ENCODE peak calls at places on chromosomes 2 and 18, in seven cellular contexts. R, V, I, N, Q, A and X are unnamed samples.

GRCh38 chr2:2804528-2804927 is 473.5 kb upstream of the MYT1L start:
- DNase-seq in N (no peak), Q (no peak), A (peak), I (no peak), V (no peak), R (no peak), X (no peak)

GRCh38 chr2:234606906-234607305 is 110.0 kb upstream of the ARL4C start:
- DNase-seq in N (no peak), Q (no peak), A (no peak), I (no peak), R (no peak), V (no peak), X (no peak)

GRCh38 chr18:76491801-76492668 is 3.0 kb downstream of the ZNF516 start:
- DNase-seq in Q (peak), I (peak), A (peak), N (no peak), R (peak), V (peak), X (no peak)

GRCh38 chr2:217899231-217900009 is 103.4 kb downstream of the TNS1 start:
- DNase-seq in A (peak), I (peak), N (peak), V (peak), R (peak), Q (peak), X (peak)

GRCh38 chr2:83160571-83160970 is 1298.5 kb downstream of the SUCLG1 start:
- DNase-seq in V (no peak), Q (no peak), A (no peak), N (no peak), I (no peak), R (no peak), X (no peak)

GRCh38 chr2:27627963-27628766 is 647 bp downstream of the CCDC121 start:
- DNase-seq in A (peak), Q (peak), N (peak), R (no peak), I (peak), V (peak), X (peak)

GRCh38 chr18:49510393-49511115 is 23.5 kb upstream of the C18orf32 start:
- DNase-seq in I (peak), R (peak), N (no peak), A (peak), Q (peak), V (peak), X (no peak)

GRCh38 chr2:69012310-69013122 is 463 bp upstream of the ANTXR1 start:
- DNase-seq in V (peak), N (peak), I (no peak), Q (peak), A (no peak), R (peak), X (peak)

GRCh38 chr2:152585830-152586484 is 131.3 kb downstream of the PRPF40A start:
- DNase-seq in Q (no peak), I (peak), A (no peak), V (peak), R (no peak), N (peak), X (peak)

GRCh38 chr2:73827660-73828388 is 937 bp upstream of the STAMBP start:
- DNase-seq in Q (peak), R (no peak), I (no peak), V (no peak), N (no peak), A (no peak), X (no peak)

GRCh38 chr2:32417659-32418058 is 60.8 kb downstream of the BIRC6 start:
- DNase-seq in I (no peak), R (no peak), A (no peak), Q (no peak), N (no peak), V (no peak), X (no peak)

GRCh38 chr2:60033325-60033724 is 520.1 kb downstream of the BCL11A start:
- DNase-seq in A (no peak), V (no peak), N (no peak), Q (no peak), R (no peak), I (no peak), X (no peak)

GRCh38 chr2:240597054-240597418 is 10.5 kb downstream of the CAPN10 start:
- DNase-seq in V (no peak), N (no peak), R (no peak), I (no peak), A (peak), Q (no peak), X (no peak)

GRCh38 chr2:191636235-191636543 is 41.7 kb upstream of the NABP1 start:
- DNase-seq in A (no peak), R (no peak), N (peak), I (peak), Q (no peak), V (peak), X (peak)

GRCh38 chr18:11728247-11728646 is 39.2 kb downstream of the GNAL start:
- DNase-seq in I (peak), Q (peak), R (no peak), A (peak), N (peak), V (no peak), X (no peak)

GRCh38 chr2:240233891-240234502 is 93.5 kb upstream of the OTOS start:
- DNase-seq in R (no peak), I (no peak), N (no peak), A (no peak), V (no peak), Q (no peak), X (no peak)

GRCh38 chr2:74585406-74586182 is 31.1 kb downstream of the DOK1 start:
- DNase-seq in V (no peak), Q (peak), R (peak), I (peak), N (no peak), A (no peak), X (no peak)

DNA sequence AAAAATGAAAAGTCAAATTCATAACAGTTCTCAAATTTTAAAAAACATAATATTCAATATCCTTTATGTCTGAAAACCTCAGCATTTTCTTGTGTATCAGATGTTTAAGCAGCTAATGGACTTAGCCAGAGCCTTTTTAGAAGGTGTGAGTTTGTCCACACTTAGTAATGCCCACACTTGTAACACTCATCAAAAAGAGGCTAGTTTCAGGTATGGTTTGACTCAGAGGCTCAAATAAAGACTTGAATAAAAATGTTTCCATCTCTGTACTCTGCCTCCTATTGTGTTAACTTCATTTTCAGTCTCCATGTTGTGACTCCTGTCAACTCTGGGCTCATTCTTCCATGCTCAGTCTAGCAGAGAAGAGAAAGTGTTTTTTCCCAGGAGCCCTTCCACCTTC is 311.6 kb downstream of the IRS1 start:
- DNase-seq in I (no peak), A (no peak), V (no peak), R (no peak), N (no peak), Q (no peak), X (no peak)
- H3K4me3 ChIP-seq in I (no peak), A (no peak), V (no peak), R (no peak), N (no peak), Q (no peak), X (no peak)

DNA sequence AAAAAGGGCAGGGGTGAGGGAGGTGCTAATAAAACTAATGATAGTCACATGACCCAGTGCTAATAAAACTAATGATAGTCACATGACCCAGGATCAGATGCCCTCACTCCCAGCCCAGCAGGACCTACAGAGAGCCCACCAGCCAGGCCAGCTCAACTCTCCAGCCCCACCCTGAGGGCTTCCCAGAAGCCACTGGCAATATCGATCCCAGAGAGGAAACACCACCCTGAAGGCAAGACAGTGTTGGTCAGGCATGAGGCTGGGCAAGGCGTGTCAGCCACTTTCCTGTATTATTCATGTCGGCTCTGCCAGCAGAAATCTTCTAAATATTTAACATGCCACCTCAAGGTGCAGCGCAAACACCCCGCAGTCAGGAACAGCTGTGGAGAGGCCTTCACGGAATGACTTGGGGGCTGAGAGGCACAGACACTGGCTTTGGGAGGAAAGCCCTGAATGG is 1.5 kb downstream of the REEP1 start:
- DNase-seq in Q (no peak), R (no peak), I (no peak), A (peak), N (no peak), V (no peak), X (no peak)
- H3K4me3 ChIP-seq in Q (no peak), R (no peak), I (no peak), A (no peak), N (no peak), V (no peak), X (no peak)

GRCh38 chr18:13137041-13137938 is 81.3 kb upstream of the LDLRAD4 start:
- DNase-seq in Q (no peak), N (no peak), V (peak), A (peak), I (peak), R (no peak), X (no peak)
- H3K4me3 ChIP-seq in Q (no peak), N (peak), V (peak), A (peak), I (peak), R (peak), X (peak)

GRCh38 chr2:230719340-230719739 is 6.7 kb downstream of the CAB39 start:
- DNase-seq in I (no peak), Q (no peak), A (no peak), V (no peak), N (no peak), R (no peak), X (no peak)

GRCh38 chr2:230714122-230714453 is 1.4 kb downstream of the CAB39 start:
- DNase-seq in N (peak), R (no peak), I (peak), V (peak), A (no peak), Q (peak), X (peak)

GRCh38 chr2:230715201-230715600 is 2.6 kb downstream of the CAB39 start:
- DNase-seq in N (no peak), A (no peak), V (peak), I (peak), R (no peak), Q (peak), X (no peak)

GRCh38 chr2:230716588-230716987 is 3.9 kb downstream of the CAB39 start:
- DNase-seq in R (no peak), A (no peak), V (no peak), I (no peak), N (no peak), Q (no peak), X (no peak)

DNA sequence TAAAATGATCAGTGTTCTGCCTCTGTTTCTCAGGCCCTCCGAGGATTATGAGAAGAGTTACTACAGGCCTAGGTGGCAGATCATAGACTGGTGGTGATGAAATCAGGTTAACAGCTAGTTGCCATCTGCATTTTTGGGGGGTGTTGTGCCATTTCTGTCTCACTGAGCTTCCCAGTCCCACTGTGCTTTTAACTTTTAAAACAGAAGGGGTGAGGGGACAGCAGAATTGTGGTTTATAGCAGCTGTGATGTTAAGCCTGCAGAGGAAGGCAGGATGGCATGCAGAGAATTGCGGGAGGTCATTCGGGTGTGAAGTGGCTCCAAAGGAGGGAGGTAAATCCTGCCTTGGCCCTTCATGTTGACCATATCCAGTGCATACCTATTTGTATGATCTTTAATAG is 5.0 kb downstream of the CAB39 start:
- DNase-seq in N (no peak), R (no peak), Q (peak), I (no peak), A (peak), V (no peak), X (no peak)
- H3K4me3 ChIP-seq in N (no peak), R (no peak), Q (peak), I (no peak), A (no peak), V (no peak), X (no peak)

GRCh38 chr18:62760403-62760734 is 45.0 kb downstream of the PHLPP1 start:
- DNase-seq in Q (no peak), I (no peak), A (no peak), R (no peak), N (no peak), V (no peak), X (no peak)
- H3K4me3 ChIP-seq in Q (no peak), I (no peak), A (no peak), R (no peak), N (no peak), V (no peak), X (no peak)

DNA sequence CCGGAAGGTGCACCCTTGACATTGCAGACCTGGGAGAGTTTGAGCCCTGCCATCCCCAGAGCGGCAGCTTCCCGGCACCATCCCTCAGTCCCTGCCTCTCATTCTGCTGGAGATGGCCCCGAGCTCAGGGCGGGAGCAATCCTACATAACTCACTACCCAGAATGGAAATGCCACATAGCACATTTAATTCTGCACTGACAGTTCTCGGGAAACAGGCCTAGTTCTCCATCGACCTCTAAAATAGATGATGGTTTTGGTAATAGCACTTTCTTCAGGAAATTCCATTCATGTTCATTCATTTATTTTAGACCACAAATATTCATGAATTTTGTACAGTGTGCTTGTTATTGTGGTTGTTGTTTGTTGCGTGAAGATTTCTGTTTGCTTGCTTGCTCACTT is 92.9 kb upstream of the SLC14A2 start:
- DNase-seq in I (peak), R (no peak), Q (no peak), A (no peak), N (no peak), V (peak), X (no peak)
- H3K4me3 ChIP-seq in I (no peak), R (no peak), Q (no peak), A (no peak), N (no peak), V (peak), X (no peak)

GRCh38 chr2:161243312-161243711 is 64.9 kb upstream of the PSMD14 start:
- DNase-seq in A (no peak), I (no peak), Q (peak), V (no peak), N (no peak), R (no peak), X (no peak)

GRCh38 chr2:161245237-161245505 is 63.1 kb upstream of the PSMD14 start:
- DNase-seq in R (no peak), I (no peak), V (no peak), A (no peak), N (no peak), Q (no peak), X (no peak)

GRCh38 chr2:161243873-161244272 is 64.4 kb upstream of the PSMD14 start:
- DNase-seq in N (no peak), A (peak), I (no peak), Q (peak), V (no peak), R (no peak), X (no peak)

GRCh38 chr2:161246301-161246700 is 61.9 kb upstream of the PSMD14 start:
- DNase-seq in R (no peak), Q (no peak), A (no peak), I (no peak), V (no peak), N (no peak), X (no peak)

GRCh38 chr2:161245671-161246070 is 62.6 kb upstream of the PSMD14 start:
- DNase-seq in R (no peak), I (no peak), V (no peak), N (no peak), A (no peak), Q (no peak), X (no peak)
- H3K4me3 ChIP-seq in R (no peak), I (no peak), V (no peak), N (no peak), A (no peak), Q (peak), X (no peak)